ENCODE peak calls at places on chromosomes 5 and 9, in seven cellular contexts. O, K, S, Z, M, X and I are unnamed samples.

GRCh38 chr5:176365663-176366574 is 632 bp downstream of the ARL10 start:
- DNase-seq in O (no peak), K (no peak), S (no peak), Z (no peak), M (peak), X (peak), I (no peak)

GRCh38 chr9:108416321-108416720 is 439.5 kb downstream of the ACTL7B start:
- DNase-seq in O (no peak), K (no peak), S (no peak), Z (no peak), M (no peak), X (peak), I (no peak)

GRCh38 chr9:12972608-12973589 is 198.1 kb downstream of the LURAP1L start:
- DNase-seq in O (no peak), K (no peak), S (no peak), Z (peak), M (no peak), X (no peak), I (no peak)

GRCh38 chr9:109101810-109102209 is 17.9 kb downstream of the TMEM245 start:
- DNase-seq in O (no peak), K (no peak), S (no peak), Z (peak), M (no peak), X (peak), I (no peak)

GRCh38 chr5:129460951-129461815 is 1.1 kb downstream of the ADAMTS19 start:
- DNase-seq in O (no peak), K (no peak), S (no peak), Z (peak), M (peak), X (peak), I (no peak)

GRCh38 chr9:86946712-86947145 is 577 bp downstream of the GAS1 start:
- DNase-seq in O (no peak), K (no peak), S (peak), Z (no peak), M (peak), X (peak), I (no peak)

GRCh38 chr5:38347040-38347763 is 88.8 kb downstream of the EGFLAM start:
- DNase-seq in O (no peak), K (no peak), S (no peak), Z (no peak), M (no peak), X (no peak), I (no peak)

GRCh38 chr9:134863306-134863902 is 17.2 kb upstream of the FCN2 start:
- DNase-seq in O (no peak), K (no peak), S (no peak), Z (no peak), M (no peak), X (no peak), I (no peak)

GRCh38 chr5:82538339-82539034 is 260.3 kb upstream of the RPS23 start:
- DNase-seq in O (peak), K (peak), S (no peak), Z (no peak), M (no peak), X (no peak), I (no peak)

GRCh38 chr5:68137451-68138190 is 77.9 kb upstream of the PIK3R1 start:
- DNase-seq in O (peak), K (peak), S (no peak), Z (no peak), M (no peak), X (peak), I (peak)

GRCh38 chr9:83219924-83220438 is 157.0 kb upstream of the RASEF start:
- DNase-seq in O (no peak), K (no peak), S (no peak), Z (peak), M (no peak), X (no peak), I (no peak)

GRCh38 chr9:112366591-112366990 is 13.3 kb upstream of the HSDL2 start:
- DNase-seq in O (no peak), K (no peak), S (no peak), Z (no peak), M (no peak), X (no peak), I (no peak)

GRCh38 chr5:61732796-61733195 is 400.7 kb downstream of the ZSWIM6 start:
- DNase-seq in O (no peak), K (no peak), S (no peak), Z (no peak), M (no peak), X (no peak), I (no peak)

GRCh38 chr9:122144006-122144405 is 15.6 kb downstream of the NDUFA8 start:
- DNase-seq in O (no peak), K (no peak), S (no peak), Z (no peak), M (no peak), X (no peak), I (no peak)

GRCh38 chr5:158410976-158411375 is 552.0 kb upstream of the CLINT1 start:
- DNase-seq in O (no peak), K (no peak), S (no peak), Z (no peak), M (no peak), X (no peak), I (no peak)

GRCh38 chr9:22079873-22080341 is 70.8 kb upstream of the CDKN2B start:
- DNase-seq in O (no peak), K (no peak), S (no peak), Z (peak), M (no peak), X (peak), I (peak)

GRCh38 chr9:94210616-94211603 is 48.2 kb upstream of the ZNF169 start:
- DNase-seq in O (no peak), K (no peak), S (no peak), Z (no peak), M (no peak), X (no peak), I (no peak)

GRCh38 chr9:107504585-107505455 is 15.3 kb upstream of the KLF4 start:
- DNase-seq in O (no peak), K (no peak), S (no peak), Z (peak), M (no peak), X (peak), I (peak)

GRCh38 chr9:83722726-83723495 is 15.2 kb upstream of the UBQLN1 start:
- DNase-seq in O (no peak), K (no peak), S (no peak), Z (no peak), M (no peak), X (no peak), I (no peak)

GRCh38 chr5:72394688-72395087 is 74.5 kb downstream of the PTCD2 start:
- DNase-seq in O (no peak), K (no peak), S (no peak), Z (peak), M (no peak), X (peak), I (no peak)

GRCh38 chr5:136039202-136039601 is 10.4 kb downstream of the TGFBI start:
- DNase-seq in O (no peak), K (no peak), S (no peak), Z (no peak), M (no peak), X (no peak), I (no peak)

GRCh38 chr9:77455312-77455927 is 192.7 kb downstream of the GNA14 start:
- DNase-seq in O (no peak), K (no peak), S (no peak), Z (peak), M (no peak), X (no peak), I (no peak)

GRCh38 chr5:81253875-81254274 is 20.8 kb downstream of the CKMT2 start:
- DNase-seq in O (no peak), K (no peak), S (no peak), Z (no peak), M (no peak), X (no peak), I (no peak)

GRCh38 chr5:36712719-36713118 is 106.3 kb downstream of the SLC1A3 start:
- DNase-seq in O (no peak), K (no peak), S (no peak), Z (no peak), M (no peak), X (no peak), I (no peak)

DNA sequence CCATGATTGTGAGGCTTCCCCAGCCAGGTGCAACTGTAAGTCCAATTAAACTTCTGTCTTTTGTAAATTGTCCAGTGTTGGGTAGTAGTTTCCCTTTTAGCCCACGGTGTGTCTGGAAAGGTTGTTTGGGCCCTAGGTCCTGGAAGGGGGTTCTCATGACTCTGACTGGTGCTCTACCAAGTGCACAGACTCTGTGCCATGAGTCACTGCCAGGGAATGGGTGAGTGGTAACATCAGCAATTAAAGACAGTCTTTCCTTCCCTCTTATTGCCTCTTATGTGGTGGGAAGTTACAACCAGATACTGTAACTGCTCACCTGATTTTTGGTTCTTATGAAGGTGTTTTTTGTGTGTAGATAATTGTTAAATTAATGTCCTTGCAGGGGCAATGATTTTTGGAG is 141.2 kb downstream of the PRDM9 start:
- DNase-seq in O (no peak), K (no peak), S (no peak), Z (no peak), M (no peak), X (no peak), I (no peak)
- H3K4me3 ChIP-seq in O (no peak), K (no peak), S (no peak), Z (no peak), M (no peak), X (no peak), I (no peak)

GRCh38 chr9:120440791-120441190 is 139.2 kb downstream of the CDK5RAP2 start:
- DNase-seq in O (no peak), K (no peak), S (no peak), Z (no peak), M (no peak), X (no peak), I (no peak)

GRCh38 chr9:120438111-120438510 is 141.9 kb downstream of the CDK5RAP2 start:
- DNase-seq in O (no peak), K (no peak), S (no peak), Z (no peak), M (no peak), X (peak), I (no peak)

GRCh38 chr9:120441446-120442279 is 138.3 kb downstream of the CDK5RAP2 start:
- DNase-seq in O (no peak), K (peak), S (no peak), Z (no peak), M (no peak), X (peak), I (peak)

GRCh38 chr9:120436937-120437592 is 142.9 kb downstream of the CDK5RAP2 start:
- DNase-seq in O (no peak), K (no peak), S (no peak), Z (peak), M (peak), X (peak), I (no peak)

DNA sequence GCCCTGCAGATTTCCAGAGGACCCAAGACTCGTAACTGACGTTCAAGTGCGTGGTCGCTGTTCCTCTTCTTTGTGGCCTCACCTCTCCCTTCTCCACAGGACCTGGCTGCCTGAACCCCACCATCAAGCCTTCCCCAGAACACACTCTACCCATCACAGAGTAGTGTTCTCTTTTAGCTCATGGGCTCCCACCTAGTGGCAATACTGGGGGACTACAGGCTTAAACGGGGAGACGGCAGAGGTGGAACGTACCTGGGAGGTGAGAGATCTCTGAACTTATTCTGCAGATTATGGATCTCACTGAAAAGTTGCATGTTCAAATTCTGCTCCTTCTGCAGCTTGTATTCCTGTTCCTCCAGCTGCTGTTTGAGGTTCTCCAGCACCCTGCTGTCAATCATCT is 140.8 kb downstream of the CDK5RAP2 start:
- DNase-seq in O (no peak), K (no peak), S (no peak), Z (no peak), M (peak), X (peak), I (no peak)
- TF ChIP-seq CTCF in O (peak), K (peak), S (peak), Z (peak), M (no peak), X (peak), I (peak)

GRCh38 chr9:137030528-137030927 is 1.4 kb downstream of the FUT7 start:
- DNase-seq in O (no peak), K (no peak), S (no peak), Z (no peak), M (peak), X (no peak), I (no peak)
- H3K4me3 ChIP-seq in O (no peak), K (no peak), S (peak), Z (no peak), M (no peak), X (no peak), I (no peak)

GRCh38 chr9:130518198-130518597 is 61.2 kb upstream of the FUBP3 start:
- DNase-seq in O (no peak), K (no peak), S (no peak), Z (no peak), M (no peak), X (no peak), I (no peak)

GRCh38 chr9:130522233-130522808 is 57.1 kb upstream of the FUBP3 start:
- DNase-seq in O (no peak), K (no peak), S (no peak), Z (no peak), M (no peak), X (no peak), I (no peak)

GRCh38 chr9:130521715-130522114 is 57.7 kb upstream of the FUBP3 start:
- DNase-seq in O (no peak), K (no peak), S (no peak), Z (no peak), M (no peak), X (no peak), I (no peak)

GRCh38 chr9:130519927-130520326 is 59.5 kb upstream of the FUBP3 start:
- DNase-seq in O (no peak), K (no peak), S (no peak), Z (no peak), M (no peak), X (no peak), I (no peak)

GRCh38 chr9:130518943-130519772 is 60.2 kb upstream of the FUBP3 start:
- DNase-seq in O (no peak), K (no peak), S (no peak), Z (no peak), M (no peak), X (no peak), I (no peak)
- TF ChIP-seq CTCF in O (no peak), K (no peak), S (no peak), Z (no peak), M (no peak), X (no peak), I (no peak)

GRCh38 chr5:102511666-102512065 is 12.9 kb upstream of the SLCO6A1 start:
- DNase-seq in O (no peak), K (no peak), S (no peak), Z (peak), M (no peak), X (peak), I (no peak)
- H3K4me3 ChIP-seq in O (no peak), K (no peak), S (no peak), Z (no peak), M (no peak), X (no peak), I (no peak)

GRCh38 chr5:171606414-171607024 is 179.1 kb upstream of the SMIM23 start:
- DNase-seq in O (no peak), K (no peak), S (no peak), Z (no peak), M (no peak), X (no peak), I (no peak)
- TF ChIP-seq CTCF in O (peak), K (peak), S (peak), Z (no peak), M (no peak), X (peak), I (peak)

GRCh38 chr9:128408963-128409431 is 11.7 kb upstream of the CERCAM start:
- DNase-seq in O (no peak), K (no peak), S (no peak), Z (no peak), M (no peak), X (no peak), I (no peak)
- H3K4me3 ChIP-seq in O (no peak), K (no peak), S (no peak), Z (no peak), M (no peak), X (no peak), I (no peak)

GRCh38 chr5:122908662-122909061 is 63.2 kb downstream of the SNX24 start:
- DNase-seq in O (no peak), K (no peak), S (no peak), Z (no peak), M (no peak), X (peak), I (no peak)
- TF ChIP-seq CTCF in O (no peak), K (no peak), S (no peak), Z (no peak), M (no peak), X (peak), I (no peak)

DNA sequence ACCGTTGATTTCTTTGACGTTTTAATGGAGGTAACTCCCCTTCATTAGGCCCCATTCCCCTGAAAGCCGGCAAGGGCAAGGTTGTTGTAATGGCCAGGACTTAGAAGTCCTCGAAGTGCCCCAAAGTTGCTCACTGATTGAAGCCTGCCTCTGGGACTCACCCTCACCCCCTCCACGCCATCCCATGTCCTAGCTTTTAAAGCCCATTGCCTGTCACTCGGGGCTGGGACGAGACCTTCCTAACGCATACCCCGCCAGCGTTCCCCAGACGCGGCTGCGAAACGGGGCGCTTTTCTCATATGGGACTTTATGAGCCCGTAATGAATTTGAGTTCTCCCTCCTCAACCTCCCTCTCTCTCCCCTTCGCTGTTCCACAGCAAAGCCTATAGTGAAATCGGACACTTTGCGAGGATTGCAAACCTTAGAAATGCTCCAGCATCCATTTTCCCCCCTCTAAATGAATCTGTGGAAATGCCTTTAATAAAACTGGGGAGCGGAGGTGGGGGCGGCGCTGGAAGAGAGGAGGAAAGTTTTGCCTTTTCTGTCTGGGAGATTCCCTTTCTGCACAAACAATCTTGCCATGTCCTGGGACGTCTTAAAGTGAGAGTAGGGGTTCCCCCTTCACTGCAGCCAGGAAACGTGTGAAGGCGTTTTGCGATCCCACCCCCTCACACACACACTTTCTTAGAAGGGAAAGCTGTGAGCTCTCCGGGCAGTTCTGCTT is 1.5 kb downstream of the PAPPA start:
- DNase-seq in O (peak), K (no peak), S (no peak), Z (peak), M (no peak), X (peak), I (no peak)
- H3K4me3 ChIP-seq in O (peak), K (peak), S (no peak), Z (no peak), M (peak), X (peak), I (peak)